ENCODE peak calls at places on chromosomes 6 and 20, in four cellular contexts. R is activated CD8-positive, alpha-beta T cell treated with anti-CD3 and anti-CD28 coated beads for 36 hours; O is mucosa of descending colon; E is lower leg skin. Q is an unnamed sample.

GRCh38 chr20:3857405-3857804 is 10.8 kb downstream of the MAVS start:
- DNase-seq in R (no peak), O (no peak), E (no peak), Q (no peak)

GRCh38 chr6:33581186-33581585 is 1.1 kb upstream of the BAK1 start:
- DNase-seq in R (no peak), O (no peak), E (no peak), Q (no peak)

GRCh38 chr6:6251555-6252280 is 68.7 kb downstream of the F13A1 start:
- DNase-seq in R (no peak), O (no peak), E (no peak), Q (no peak)

GRCh38 chr6:35363293-35363750 is 21.0 kb downstream of the PPARD start:
- DNase-seq in R (no peak), O (no peak), E (no peak), Q (no peak)

GRCh38 chr6:75418233-75418632 is 75.4 kb downstream of the FILIP1 start:
- DNase-seq in R (no peak), O (no peak), E (no peak), Q (no peak)

GRCh38 chr20:11880694-11881093 is 37.0 kb upstream of the BTBD3 start:
- DNase-seq in R (no peak), O (no peak), E (no peak), Q (no peak)

GRCh38 chr20:63703471-63703975 is 4.3 kb downstream of the ARFRP1 start:
- DNase-seq in R (no peak), O (peak; percentile 55), E (peak; percentile 85), Q (no peak)

GRCh38 chr20:63106765-63107448 is 100.1 kb upstream of the BHLHE23 start:
- DNase-seq in R (no peak), O (peak; percentile 49), E (no peak), Q (no peak)

GRCh38 chr20:50001784-50002311 is 19.1 kb downstream of the SNAI1 start:
- DNase-seq in R (peak; percentile 59), O (no peak), E (no peak), Q (no peak)

GRCh38 chr6:135181333-135182119 is 418 bp downstream of the MYB start:
- DNase-seq in R (peak; percentile 35), O (peak; percentile 55), E (no peak), Q (no peak)

GRCh38 chr6:19327684-19328083 is 509.5 kb upstream of the ID4 start:
- DNase-seq in R (no peak), O (no peak), E (no peak), Q (no peak)

GRCh38 chr20:46400828-46401477 is 5.5 kb downstream of the ELMO2 start:
- DNase-seq in R (peak; percentile 49), O (no peak), E (no peak), Q (no peak)

GRCh38 chr6:152261179-152261578 is 376.0 kb downstream of the SYNE1 start:
- DNase-seq in R (no peak), O (no peak), E (no peak), Q (no peak)

GRCh38 chr6:112802154-112802553 is 455.0 kb downstream of the RFPL4B start:
- DNase-seq in R (no peak), O (no peak), E (no peak), Q (no peak)

GRCh38 chr6:143746202-143747119 is 68.7 kb downstream of the PHACTR2 start:
- DNase-seq in R (no peak), O (no peak), E (no peak), Q (no peak)

GRCh38 chr6:37131104-37131959 is 38.6 kb upstream of the PIM1 start:
- DNase-seq in R (no peak), O (peak; percentile 65), E (no peak), Q (no peak)

GRCh38 chr6:139060332-139060731 is 31.8 kb downstream of the ABRACL start:
- DNase-seq in R (peak; percentile 32), O (no peak), E (no peak), Q (no peak)

GRCh38 chr6:22828179-22829062 is 259.1 kb downstream of the HDGFL1 start:
- DNase-seq in R (no peak), O (no peak), E (no peak), Q (no peak)

GRCh38 chr6:107719160-107719559 is 105.0 kb downstream of the SCML4 start:
- DNase-seq in R (no peak), O (no peak), E (peak; percentile 74), Q (no peak)

GRCh38 chr6:127582777-127583462 is 5.9 kb downstream of the C6orf58 start:
- DNase-seq in R (no peak), O (no peak), E (no peak), Q (no peak)

GRCh38 chr6:44933113-44933512 is 395.0 kb upstream of the RUNX2 start:
- DNase-seq in R (no peak), O (no peak), E (no peak), Q (no peak)

GRCh38 chr6:31837612-31838553 is 10.3 kb downstream of the HSPA1B start:
- DNase-seq in R (no peak), O (no peak), E (no peak), Q (no peak)

GRCh38 chr6:31834704-31835375 is 7.3 kb downstream of the HSPA1B start:
- DNase-seq in R (peak; percentile 84), O (peak; percentile 86), E (peak; percentile 96), Q (peak; percentile 88)

GRCh38 chr6:31838968-31839367 is 11.4 kb downstream of the HSPA1B start:
- DNase-seq in R (no peak), O (no peak), E (no peak), Q (no peak)

GRCh38 chr6:31836036-31836675 is 8.6 kb downstream of the HSPA1B start:
- DNase-seq in R (no peak), O (no peak), E (no peak), Q (no peak)

DNA sequence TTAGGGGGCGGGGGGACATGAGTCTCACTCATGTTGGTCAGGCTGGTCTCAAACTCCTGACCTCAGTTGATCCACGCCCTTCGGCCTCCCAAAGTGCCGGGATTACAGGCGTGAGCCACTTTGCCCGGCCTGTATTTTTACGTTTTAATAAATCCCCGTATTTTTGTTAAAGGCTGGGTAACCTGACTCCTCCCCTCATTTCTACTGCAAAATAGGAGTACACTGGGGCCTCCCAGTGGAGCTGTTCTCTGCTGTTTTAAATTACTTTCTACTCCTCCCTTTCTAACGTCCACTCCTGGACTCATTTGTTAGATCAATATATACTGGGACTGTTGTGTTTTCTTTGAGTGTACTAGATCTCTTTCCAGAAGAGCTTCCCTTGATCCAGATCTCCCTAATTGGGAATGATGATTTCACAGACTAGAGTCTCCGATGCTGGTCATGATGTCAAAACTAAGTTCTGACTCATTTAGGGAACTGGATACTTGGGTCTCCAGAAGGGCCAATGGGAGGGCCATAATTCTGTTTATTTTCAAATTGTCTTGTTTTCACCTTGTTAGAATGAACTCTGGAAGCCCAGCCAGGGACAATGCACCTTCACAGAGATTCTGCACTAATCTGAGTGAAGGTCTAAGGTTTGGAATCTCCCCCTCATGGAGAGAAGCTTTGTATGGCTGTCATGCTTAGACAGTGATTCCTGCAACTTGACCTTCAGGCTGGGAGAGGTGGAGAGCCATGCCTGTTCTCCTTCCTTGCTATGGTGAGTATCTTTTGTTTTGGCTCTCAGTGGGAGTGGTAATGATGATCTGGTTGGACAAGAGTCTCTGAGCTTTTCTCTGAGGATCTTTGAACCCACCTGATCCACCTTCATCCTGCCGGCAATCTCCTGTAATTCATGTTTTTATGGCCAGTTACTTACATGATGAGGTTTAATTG is 9.4 kb downstream of the HSPA1B start:
- DNase-seq in R (no peak), O (no peak), E (no peak), Q (no peak)
- TF ChIP-seq CTCF in R (no peak), O (no peak), E (no peak), Q (peak; percentile 29)

GRCh38 chr6:41396335-41396734 is 60.9 kb downstream of the NCR2 start:
- DNase-seq in R (no peak), O (no peak), E (peak; percentile 37), Q (no peak)

GRCh38 chr6:41386594-41386993 is 51.2 kb downstream of the NCR2 start:
- DNase-seq in R (no peak), O (no peak), E (no peak), Q (no peak)

GRCh38 chr6:41392249-41392648 is 56.8 kb downstream of the NCR2 start:
- DNase-seq in R (no peak), O (no peak), E (peak; percentile 20), Q (no peak)
- TF ChIP-seq CTCF in R (no peak), O (no peak), E (no peak), Q (no peak)

GRCh38 chr6:121339639-121340226 is 5.5 kb upstream of the TBC1D32 start:
- DNase-seq in R (no peak), O (no peak), E (peak; percentile 52), Q (no peak)

GRCh38 chr6:121335111-121336008 is 1.1 kb upstream of the TBC1D32 start:
- DNase-seq in R (no peak), O (no peak), E (no peak), Q (no peak)

GRCh38 chr6:121333196-121333595 is 1.1 kb downstream of the TBC1D32 start:
- DNase-seq in R (no peak), O (no peak), E (no peak), Q (no peak)

GRCh38 chr6:121334299-121335104 is at the start of gene TBC1D32:
- DNase-seq in R (peak; percentile 91), O (peak; percentile 93), E (peak; percentile 98), Q (peak; percentile 98)
- TF ChIP-seq CTCF in R (no peak), O (no peak), E (no peak), Q (no peak)

GRCh38 chr6:157221049-157221816 is 102.1 kb downstream of the TMEM242 start:
- DNase-seq in R (peak; percentile 90), O (peak; percentile 91), E (peak; percentile 97), Q (no peak)
- TF ChIP-seq CTCF in R (no peak), O (no peak), E (no peak), Q (no peak)

GRCh38 chr20:44081888-44082287 is 105.1 kb downstream of the JPH2 start:
- DNase-seq in R (no peak), O (no peak), E (peak; percentile 48), Q (no peak)

GRCh38 chr20:44081476-44081875 is 105.5 kb downstream of the JPH2 start:
- DNase-seq in R (no peak), O (no peak), E (peak; percentile 73), Q (no peak)

GRCh38 chr20:44079291-44079690 is 107.7 kb downstream of the JPH2 start:
- DNase-seq in R (no peak), O (no peak), E (peak; percentile 21), Q (peak; percentile 62)

GRCh38 chr20:44080646-44081267 is 106.2 kb downstream of the JPH2 start:
- DNase-seq in R (peak; percentile 84), O (no peak), E (peak; percentile 92), Q (no peak)

DNA sequence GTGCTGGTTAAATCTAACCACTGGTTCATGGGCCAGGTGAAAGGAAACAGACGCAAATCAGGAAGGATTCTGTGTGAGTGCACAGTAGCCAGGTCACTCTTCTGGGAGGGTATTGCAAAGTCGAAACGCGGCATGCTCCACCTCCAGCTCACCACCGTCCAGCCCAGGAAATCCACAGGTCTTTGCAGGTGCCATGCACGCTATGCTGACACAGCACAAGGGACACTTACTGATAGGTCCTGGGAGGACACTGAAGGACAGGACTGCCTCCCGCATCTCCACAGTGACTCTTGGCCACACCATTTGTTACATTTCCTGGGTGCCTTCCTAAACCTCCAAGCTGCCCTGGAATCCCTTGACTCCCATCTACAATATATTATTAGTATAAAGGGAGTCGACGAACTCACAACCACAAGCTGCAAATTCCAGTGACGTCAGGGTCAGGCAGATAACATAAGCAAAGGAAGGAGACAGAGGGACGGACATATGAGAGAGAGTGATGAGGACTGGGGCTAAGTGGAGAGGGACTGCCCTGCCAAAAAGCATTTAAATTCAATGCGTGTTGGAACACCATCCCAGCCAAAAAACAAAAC is 106.9 kb downstream of the JPH2 start:
- DNase-seq in R (no peak), O (no peak), E (peak; percentile 31), Q (peak; percentile 48)
- TF ChIP-seq CTCF in R (no peak), O (no peak), E (no peak), Q (no peak)

Q was measured in osteocyte.